ENCODE peak calls at places on chromosomes 5 and 9, in ten cellular contexts. Q is fibroblast of mammary gland, G is AG10803, T is hepatocyte, C is stomach, N is A549, W is progenitor cell of endocrine pancreas, E is transverse colon, K is tibial artery, F is HFF-Myc. J is an unnamed sample.
A peak's percentile ranks its signal among the peaks of the same experiment; 100 is the strongest.

GRCh38 chr5:96257904-96258303 is 175.1 kb downstream of the PCSK1 start:
- DNase-seq in Q (peak; percentile 89), C (no peak), K (no peak), E (no peak), T (no peak), W (no peak), N (no peak), G (peak; percentile 77), F (no peak), J (peak; percentile 67)

GRCh38 chr5:6280425-6281100 is 97.8 kb downstream of the MED10 start:
- DNase-seq in W (no peak), K (no peak), C (no peak), F (no peak), G (no peak), E (no peak), Q (no peak), T (no peak), N (no peak), J (no peak)

GRCh38 chr9:14306672-14307646 is 7.0 kb downstream of the NFIB start:
- DNase-seq in G (no peak), K (no peak), F (no peak), Q (peak; percentile 55), W (no peak), C (no peak), T (no peak), N (no peak), E (no peak), J (no peak)

GRCh38 chr9:19441730-19442129 is 32.9 kb downstream of the ACER2 start:
- DNase-seq in W (no peak), N (no peak), E (no peak), F (no peak), Q (no peak), K (no peak), T (no peak), G (no peak), C (no peak), J (no peak)

GRCh38 chr9:92151691-92152393 is 36.6 kb upstream of the SPTLC1 start:
- DNase-seq in E (no peak), N (no peak), Q (peak; percentile 87), K (no peak), W (no peak), T (peak; percentile 44), C (no peak), F (no peak), G (peak; percentile 88), J (peak; percentile 63)

GRCh38 chr5:123089572-123089970 is 530 bp downstream of the PRDM6 start:
- DNase-seq in K (peak; percentile 34), W (no peak), C (no peak), N (peak; percentile 45), Q (peak; percentile 44), T (peak; percentile 60), E (no peak), F (no peak), G (peak; percentile 39), J (no peak)

GRCh38 chr9:21070171-21070571 is 7.6 kb downstream of the IFNB1 start:
- DNase-seq in T (peak; percentile 76), E (peak; percentile 13), N (peak; percentile 76), G (peak; percentile 96), F (peak; percentile 88), C (no peak), Q (peak; percentile 94), W (no peak), K (peak; percentile 60), J (peak; percentile 96)

GRCh38 chr5:40383719-40384651 is 295.7 kb upstream of the PTGER4 start:
- DNase-seq in N (peak; percentile 23), Q (peak; percentile 64), G (peak; percentile 66), E (no peak), T (no peak), K (no peak), F (no peak), W (no peak), C (no peak), J (peak; percentile 80)

GRCh38 chr5:24864244-24864643 is 219.5 kb upstream of the CDH10 start:
- DNase-seq in F (no peak), C (no peak), E (no peak), G (no peak), Q (no peak), K (no peak), T (no peak), W (no peak), N (no peak), J (no peak)

GRCh38 chr5:93022770-93023169 is 558.2 kb downstream of the NR2F1-AS1 start:
- DNase-seq in C (no peak), E (no peak), F (no peak), T (no peak), W (no peak), Q (no peak), N (peak; percentile 4), K (no peak), G (no peak), J (no peak)

GRCh38 chr5:109418752-109419352 is 9.1 kb upstream of the PJA2 start:
- DNase-seq in N (no peak), W (no peak), G (peak; percentile 4), T (no peak), F (no peak), K (no peak), C (no peak), Q (no peak), E (no peak), J (no peak)

GRCh38 chr9:124629600-124629999 is 122.4 kb upstream of the NR5A1 start:
- DNase-seq in K (no peak), Q (peak; percentile 79), N (no peak), T (no peak), E (no peak), G (peak; percentile 73), F (no peak), C (no peak), W (no peak), J (peak; percentile 76)

DNA sequence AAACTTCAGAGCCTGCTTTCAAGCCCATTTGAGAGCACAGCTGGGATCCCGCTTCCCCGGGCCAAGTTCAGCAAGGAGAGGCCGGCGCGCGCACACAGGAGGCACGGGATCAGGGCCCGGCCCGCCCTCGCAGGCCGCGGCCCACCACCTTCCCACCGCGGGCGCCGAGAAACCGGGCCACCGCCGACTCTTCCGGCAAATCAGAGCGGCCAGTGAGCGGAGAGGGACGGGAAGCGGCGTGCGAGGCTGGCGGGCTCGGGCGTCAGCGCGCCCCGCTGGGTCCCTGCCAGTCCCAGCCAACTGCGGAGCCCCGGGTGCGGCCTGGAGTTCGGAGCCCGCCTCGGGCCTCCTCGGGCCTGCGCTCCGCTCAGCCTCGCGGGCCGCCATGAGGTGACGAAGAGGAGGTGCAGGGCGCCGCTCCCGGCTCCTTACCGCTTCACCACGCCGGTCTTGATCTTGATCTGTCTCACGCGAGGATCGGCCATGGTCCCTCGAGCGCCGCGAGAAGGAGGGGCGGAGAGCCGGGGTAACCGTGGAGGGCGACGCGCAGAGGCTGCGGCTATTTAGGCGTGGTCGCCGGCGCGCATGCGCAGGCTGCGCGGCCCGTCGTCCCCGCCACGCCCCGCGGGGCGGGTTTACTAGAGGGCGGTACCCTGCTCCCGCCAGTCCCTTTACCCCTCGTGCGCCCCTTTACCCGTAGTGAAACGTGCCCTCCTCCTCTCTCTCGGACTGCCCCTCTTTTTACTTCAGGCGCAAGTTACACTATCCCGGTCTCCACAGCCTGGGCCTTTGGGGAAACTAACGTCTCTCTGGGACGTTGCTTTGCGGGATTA is at the start of gene TBCA:
- DNase-seq in C (peak; percentile 88), G (peak; percentile 90), N (peak; percentile 92), W (peak; percentile 80), K (peak; percentile 81), F (peak; percentile 59), E (peak; percentile 90), T (peak; percentile 96), Q (peak; percentile 89), J (peak; percentile 88)
- TF ChIP-seq CTCF in C (no peak), G (no peak), N (no peak), W (peak; percentile 51), K (peak; percentile 32), F (no peak), E (no peak), T (peak; percentile 27), Q (no peak), J (peak; percentile 68)

GRCh38 chr9:136264046-136264802 is 18.6 kb upstream of the QSOX2 start:
- DNase-seq in C (no peak), T (no peak), E (no peak), W (no peak), N (no peak), G (no peak), K (no peak), Q (no peak), F (no peak), J (no peak)
- TF ChIP-seq CTCF in C (no peak), T (no peak), E (no peak), W (no peak), N (no peak), G (no peak), K (no peak), Q (no peak), F (no peak), J (peak; percentile 14)

DNA sequence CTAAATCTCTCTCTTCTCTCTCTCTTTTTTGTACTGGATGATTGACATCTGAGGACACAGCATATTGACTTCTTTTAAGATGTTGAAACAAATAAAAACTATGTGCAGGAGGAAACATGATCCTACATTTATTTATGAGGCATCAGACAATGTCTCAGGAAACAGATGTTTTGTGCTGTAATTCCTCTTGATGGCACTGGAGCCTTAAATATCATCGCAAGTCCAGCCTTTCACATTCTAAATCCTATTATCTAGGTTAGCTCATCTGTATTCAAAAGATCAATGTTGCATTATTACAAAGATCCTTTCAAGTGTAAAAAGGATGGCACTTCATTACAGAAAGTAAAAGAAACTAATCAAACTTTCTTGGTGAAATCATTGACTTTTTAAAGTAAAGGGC is 63.9 kb downstream of the MAT2B start:
- DNase-seq in E (no peak), Q (peak; percentile 61), C (no peak), F (no peak), T (no peak), K (no peak), N (peak; percentile 8), G (peak; percentile 57), W (no peak), J (peak; percentile 25)
- TF ChIP-seq CTCF in E (no peak), Q (peak; percentile 29), C (no peak), F (peak; percentile 32), T (peak; percentile 58), K (no peak), N (no peak), G (peak; percentile 50), W (peak; percentile 40), J (peak; percentile 52)

GRCh38 chr5:165272471-165272870 is 1767.1 kb downstream of the MAT2B start:
- DNase-seq in C (no peak), N (no peak), G (no peak), T (no peak), Q (no peak), W (no peak), K (no peak), F (no peak), E (no peak), J (no peak)
- TF ChIP-seq CTCF in C (no peak), N (no peak), G (no peak), T (no peak), Q (no peak), W (no peak), K (no peak), F (no peak), E (no peak), J (no peak)

J was measured in HFFc6.